ENCODE peak calls at places on chromosomes 3 and 15, in nine cellular contexts. S, E, Y, I, O, V, U, F and K are unnamed samples.
A peak's percentile ranks its signal among the peaks of the same experiment; 100 is the strongest.

GRCh38 chr3:52218953-52219650 is 6.3 kb downstream of the TLR9 start:
- DNase-seq in S (no peak), E (no peak), Y (no peak), I (no peak), O (no peak), V (no peak), U (no peak), F (no peak), K (no peak)

GRCh38 chr3:155244206-155244605 is 49.3 kb downstream of the STRIT1 start:
- DNase-seq in S (peak; percentile 74), E (no peak), Y (no peak), I (no peak), O (peak; percentile 57), V (no peak), U (no peak), F (no peak), K (no peak)

GRCh38 chr3:17144665-17144993 is 259.9 kb downstream of the PLCL2 start:
- DNase-seq in S (no peak), E (no peak), Y (no peak), I (no peak), O (no peak), V (no peak), U (no peak), F (no peak), K (no peak)

GRCh38 chr15:99328673-99329072 is 77.4 kb downstream of the LRRC28 start:
- DNase-seq in S (no peak), E (no peak), Y (no peak), I (no peak), O (no peak), V (no peak), U (no peak), F (no peak), K (no peak)

GRCh38 chr15:75661041-75661778 is 13.5 kb downstream of the SNX33 start:
- DNase-seq in S (peak; percentile 90), E (no peak), Y (peak; percentile 83), I (peak; percentile 86), O (peak; percentile 91), V (peak; percentile 83), U (no peak), F (no peak), K (peak; percentile 51)

GRCh38 chr3:146035366-146035765 is 125.6 kb downstream of the PLOD2 start:
- DNase-seq in S (peak; percentile 58), E (no peak), Y (no peak), I (no peak), O (peak; percentile 23), V (no peak), U (no peak), F (no peak), K (no peak)

GRCh38 chr3:187850256-187851010 is 105.2 kb upstream of the BCL6 start:
- DNase-seq in S (no peak), E (no peak), Y (no peak), I (peak; percentile 38), O (no peak), V (no peak), U (no peak), F (no peak), K (no peak)

GRCh38 chr3:128698211-128699011 is 27.6 kb upstream of the RAB7A start:
- DNase-seq in S (no peak), E (peak; percentile 18), Y (peak; percentile 58), I (peak; percentile 41), O (no peak), V (peak; percentile 59), U (peak; percentile 24), F (peak; percentile 42), K (peak; percentile 27)

GRCh38 chr3:38396239-38396638 is 49.7 kb downstream of the XYLB start:
- DNase-seq in S (no peak), E (no peak), Y (no peak), I (no peak), O (no peak), V (no peak), U (no peak), F (no peak), K (no peak)

GRCh38 chr3:184567924-184568590 is 6.5 kb downstream of the EPHB3 start:
- DNase-seq in S (no peak), E (no peak), Y (no peak), I (no peak), O (no peak), V (no peak), U (no peak), F (no peak), K (no peak)

GRCh38 chr15:24848050-24848449 is 106.7 kb upstream of the SNRPN start:
- DNase-seq in S (peak; percentile 23), E (no peak), Y (peak; percentile 47), I (peak; percentile 35), O (peak; percentile 57), V (no peak), U (peak; percentile 28), F (peak; percentile 38), K (no peak)

GRCh38 chr3:154427685-154428291 is 2.2 kb downstream of the GPR149 start:
- DNase-seq in S (no peak), E (no peak), Y (no peak), I (no peak), O (no peak), V (no peak), U (peak; percentile 25), F (peak; percentile 11), K (no peak)

GRCh38 chr3:40588406-40588805 is 63.6 kb downstream of the ZNF621 start:
- DNase-seq in S (no peak), E (no peak), Y (no peak), I (no peak), O (no peak), V (no peak), U (no peak), F (no peak), K (no peak)
- TF ChIP-seq CTCF in S (no peak), E (no peak), Y (no peak), I (no peak), O (no peak), V (no peak), U (no peak), F (no peak), K (no peak)

DNA sequence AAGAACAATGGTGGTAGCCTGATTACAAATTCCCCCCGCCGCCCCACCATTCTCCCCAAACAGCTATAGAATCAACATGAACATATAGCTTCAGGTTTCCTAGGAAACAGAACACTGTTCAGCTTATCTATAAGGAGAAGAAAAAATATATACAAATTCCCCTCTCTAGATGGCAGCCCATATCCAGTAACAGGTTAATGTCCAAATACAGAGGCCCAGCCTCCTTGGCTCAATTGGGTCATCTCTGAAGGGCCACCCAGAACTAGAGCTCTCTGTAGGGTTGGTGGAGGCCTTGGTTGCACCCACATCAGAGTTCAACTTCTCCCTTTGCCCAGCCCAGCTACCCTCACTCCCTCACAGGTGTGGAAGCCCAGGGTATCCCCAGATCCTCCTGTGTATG is 91.5 kb upstream of the ADAMTS17 start:
- DNase-seq in S (no peak), E (no peak), Y (no peak), I (no peak), O (no peak), V (no peak), U (no peak), F (no peak), K (no peak)
- TF ChIP-seq CTCF in S (no peak), E (no peak), Y (no peak), I (no peak), O (no peak), V (no peak), U (no peak), F (no peak), K (no peak)

GRCh38 chr3:89186446-89186845 is 79.0 kb downstream of the EPHA3 start:
- DNase-seq in S (no peak), E (no peak), Y (no peak), I (no peak), O (no peak), V (no peak), U (no peak), F (no peak), K (no peak)
- TF ChIP-seq CTCF in S (no peak), E (no peak), Y (no peak), I (no peak), O (no peak), V (no peak), U (no peak), F (no peak), K (no peak)

GRCh38 chr15:58190419-58190818 is 52.2 kb downstream of the AQP9 start:
- DNase-seq in S (peak; percentile 43), E (no peak), Y (no peak), I (no peak), O (peak; percentile 6), V (no peak), U (no peak), F (no peak), K (no peak)

GRCh38 chr15:58182460-58183163 is 44.4 kb downstream of the AQP9 start:
- DNase-seq in S (peak; percentile 69), E (no peak), Y (peak; percentile 41), I (peak; percentile 36), O (peak; percentile 41), V (no peak), U (peak; percentile 37), F (peak; percentile 62), K (peak; percentile 32)

GRCh38 chr15:58189148-58189811 is 51.1 kb downstream of the AQP9 start:
- DNase-seq in S (no peak), E (no peak), Y (no peak), I (no peak), O (no peak), V (no peak), U (no peak), F (no peak), K (no peak)

GRCh38 chr15:58179741-58180381 is 41.7 kb downstream of the AQP9 start:
- DNase-seq in S (peak; percentile 76), E (no peak), Y (no peak), I (no peak), O (peak; percentile 19), V (no peak), U (no peak), F (peak; percentile 6), K (no peak)

GRCh38 chr15:58185439-58185838 is 47.3 kb downstream of the AQP9 start:
- DNase-seq in S (peak; percentile 73), E (no peak), Y (no peak), I (no peak), O (no peak), V (no peak), U (no peak), F (no peak), K (no peak)
- TF ChIP-seq CTCF in S (peak; percentile 66), E (no peak), Y (no peak), I (no peak), O (peak; percentile 5), V (no peak), U (no peak), F (no peak), K (no peak)

GRCh38 chr15:78129098-78130011 is 1.9 kb downstream of the CIB2 start:
- DNase-seq in S (no peak), E (no peak), Y (no peak), I (no peak), O (no peak), V (no peak), U (no peak), F (no peak), K (no peak)
- TF ChIP-seq CTCF in S (no peak), E (no peak), Y (no peak), I (no peak), O (no peak), V (no peak), U (no peak), F (no peak), K (no peak)

DNA sequence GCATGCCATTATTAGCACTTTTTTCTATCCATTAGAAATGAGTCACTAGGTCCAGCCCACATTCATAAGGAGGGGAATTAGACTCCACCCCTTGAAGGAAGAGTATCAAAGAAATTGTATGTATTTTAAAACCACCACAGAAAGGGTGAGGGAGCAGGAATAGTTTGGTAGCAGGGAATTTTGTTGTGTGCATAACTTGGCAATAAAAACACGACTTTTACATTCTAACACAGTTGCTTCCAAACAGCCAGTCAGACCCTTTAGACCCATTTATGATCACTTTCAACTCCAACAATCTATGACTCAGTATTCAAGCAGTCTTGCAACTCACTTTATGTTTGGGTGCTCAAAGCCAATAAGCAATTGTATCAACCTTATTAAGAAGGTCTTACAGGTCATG is 90.1 kb downstream of the MEX3B start:
- DNase-seq in S (no peak), E (no peak), Y (no peak), I (no peak), O (peak; percentile 55), V (no peak), U (no peak), F (no peak), K (no peak)
- TF ChIP-seq CTCF in S (no peak), E (no peak), Y (no peak), I (no peak), O (no peak), V (no peak), U (no peak), F (no peak), K (no peak)